ENCODE peak calls at places on chromosomes 4 and X, in eight cellular contexts. Q is IMR-90, H is ascending aorta, L is AG09319, X is GM12865, F is HFF-Myc, Z is lower leg skin, S is HFFc6. R is an unnamed sample.

GRCh38 chr4:75037253-75037652 is 104.3 kb downstream of the PARM1 start:
- DNase-seq in L (no peak), X (peak; percentile 3), S (no peak), F (no peak), Q (no peak), H (no peak), Z (no peak), R (no peak)

GRCh38 chr4:140281828-140282227 is 91.6 kb upstream of the SCOC start:
- DNase-seq in F (no peak), X (no peak), Q (peak; percentile 22), L (no peak), H (no peak), S (peak; percentile 8), Z (no peak), R (no peak)

GRCh38 chr4:74948279-74948678 is 15.4 kb downstream of the PARM1 start:
- DNase-seq in H (no peak), X (no peak), Z (no peak), L (no peak), S (no peak), Q (no peak), F (no peak), R (no peak)

GRCh38 chrX:131752493-131753198 is 208.8 kb downstream of the OR13H1 start:
- DNase-seq in L (peak; percentile 78), Z (no peak), X (no peak), Q (peak; percentile 88), H (peak; percentile 30), F (no peak), S (no peak), R (no peak)

GRCh38 chr4:7358100-7358735 is 76.5 kb downstream of the PSAPL1 start:
- DNase-seq in L (peak; percentile 52), F (peak; percentile 61), H (no peak), Z (peak; percentile 50), S (peak; percentile 84), Q (peak; percentile 93), X (no peak), R (no peak)

GRCh38 chr4:124151031-124151430 is 561.5 kb downstream of the ANKRD50 start:
- DNase-seq in Q (no peak), S (no peak), Z (no peak), X (no peak), H (no peak), F (no peak), L (no peak), R (no peak)

GRCh38 chrX:123487674-123488073 is 245.2 kb downstream of the THOC2 start:
- DNase-seq in F (no peak), X (no peak), S (no peak), Q (no peak), Z (no peak), L (no peak), H (no peak), R (no peak)

GRCh38 chrX:111402378-111402777 is 9.6 kb downstream of the DCX start:
- DNase-seq in Z (no peak), H (no peak), F (no peak), Q (no peak), S (no peak), X (no peak), L (no peak), R (no peak)

GRCh38 chr4:184596617-184597185 is 52.5 kb downstream of the CASP3 start:
- DNase-seq in H (no peak), X (no peak), Q (no peak), F (no peak), L (no peak), S (no peak), Z (no peak), R (no peak)

GRCh38 chr4:122541996-122542395 is 78.9 kb downstream of the IL21 start:
- DNase-seq in X (no peak), F (no peak), H (no peak), Q (no peak), Z (no peak), L (no peak), S (no peak), R (no peak)

GRCh38 chr4:14165253-14165942 is 537.9 kb upstream of the BOD1L1 start:
- DNase-seq in L (no peak), F (no peak), Q (no peak), S (no peak), H (no peak), X (peak; percentile 82), Z (peak; percentile 21), R (no peak)

GRCh38 chr4:108700358-108700757 is 50.0 kb downstream of the OSTC start:
- DNase-seq in H (no peak), Q (peak; percentile 10), F (peak; percentile 52), Z (no peak), X (no peak), S (peak; percentile 5), L (peak; percentile 22), R (no peak)

GRCh38 chr4:94931626-94932025 is 173.9 kb downstream of the BMPR1B start:
- DNase-seq in H (no peak), X (no peak), Z (no peak), L (no peak), S (no peak), Q (no peak), F (no peak), R (no peak)

GRCh38 chr4:9938933-9939332 is 82.4 kb downstream of the SLC2A9 start:
- DNase-seq in S (no peak), X (no peak), L (no peak), Q (no peak), Z (no peak), H (no peak), F (no peak), R (no peak)

GRCh38 chr4:80529021-80529420 is 193.5 kb downstream of the CFAP299 start:
- DNase-seq in F (no peak), L (no peak), Z (no peak), X (no peak), H (no peak), Q (peak; percentile 61), S (no peak), R (no peak)

GRCh38 chrX:72295745-72296144 is 10.0 kb downstream of the CITED1 start:
- DNase-seq in L (no peak), F (no peak), S (no peak), Z (no peak), H (no peak), X (no peak), Q (no peak), R (no peak)

GRCh38 chr4:112516076-112516385 is at the start of gene NEUROG2:
- DNase-seq in Q (no peak), L (no peak), S (no peak), X (no peak), Z (no peak), H (no peak), F (no peak), R (no peak)

GRCh38 chr4:146520894-146521542 is 722 bp downstream of the SLC10A7 start:
- DNase-seq in H (no peak), F (no peak), Z (peak; percentile 16), Q (peak; percentile 63), S (peak; percentile 56), L (peak; percentile 20), X (peak; percentile 75), R (no peak)

GRCh38 chrX:20066968-20067708 is 49.6 kb downstream of the MAP7D2 start:
- DNase-seq in S (peak; percentile 43), F (peak; percentile 12), H (no peak), Q (peak; percentile 70), X (peak; percentile 63), Z (no peak), L (peak; percentile 10), R (peak; percentile 24)

GRCh38 chrX:22037911-22038537 is 5.9 kb downstream of the PHEX start:
- DNase-seq in S (no peak), Z (no peak), H (no peak), X (no peak), F (no peak), L (no peak), Q (no peak), R (no peak)

GRCh38 chr4:148445071-148445902 is 3.1 kb upstream of the NR3C2 start:
- DNase-seq in X (peak; percentile 45), Z (peak; percentile 25), F (no peak), Q (no peak), L (no peak), S (no peak), H (no peak), R (no peak)

GRCh38 chrX:38435130-38435529 is 82.7 kb downstream of the OTC start:
- DNase-seq in Z (no peak), F (no peak), H (no peak), X (no peak), S (no peak), Q (no peak), L (no peak), R (no peak)

GRCh38 chrX:1883772-1884171 is 268.9 kb downstream of the ASMT start:
- DNase-seq in H (no peak), F (no peak), L (no peak), Q (no peak), X (no peak), Z (no peak), S (no peak), R (no peak)

GRCh38 chr4:80125252-80126177 is 52.5 kb upstream of the ANTXR2 start:
- DNase-seq in L (no peak), H (no peak), Q (peak; percentile 50), Z (no peak), S (peak; percentile 33), F (peak; percentile 16), X (peak; percentile 45), R (no peak)

GRCh38 chr4:13543648-13544555 is at the start of gene NKX3-2:
- DNase-seq in Z (no peak), Q (peak; percentile 20), S (no peak), F (no peak), X (no peak), H (no peak), L (no peak), R (no peak)

GRCh38 chrX:100935767-100936166 is 7.0 kb upstream of the XKRX start:
- DNase-seq in S (no peak), L (no peak), Z (no peak), F (no peak), Q (no peak), H (no peak), X (no peak), R (no peak)
- TF ChIP-seq CTCF in S (no peak), L (no peak), Z (no peak), F (no peak), Q (no peak), H (no peak), X (no peak), R (no peak)

GRCh38 chr4:180587379-180587778 is 1655.8 kb upstream of the TENM3 start:
- DNase-seq in Q (no peak), Z (no peak), S (no peak), F (no peak), H (no peak), X (no peak), L (no peak), R (no peak)
- TF ChIP-seq CTCF in Q (no peak), Z (no peak), S (no peak), F (no peak), H (no peak), X (no peak), L (no peak), R (peak; percentile 23)

GRCh38 chr4:54840992-54841768 is 183.4 kb downstream of the KIT start:
- DNase-seq in H (no peak), X (peak; percentile 18), Q (peak; percentile 2), F (no peak), S (peak; percentile 46), L (no peak), Z (no peak), R (no peak)
- TF ChIP-seq CTCF in H (peak; percentile 21), X (no peak), Q (peak; percentile 29), F (peak; percentile 27), S (peak; percentile 52), L (peak; percentile 21), Z (no peak), R (no peak)

DNA sequence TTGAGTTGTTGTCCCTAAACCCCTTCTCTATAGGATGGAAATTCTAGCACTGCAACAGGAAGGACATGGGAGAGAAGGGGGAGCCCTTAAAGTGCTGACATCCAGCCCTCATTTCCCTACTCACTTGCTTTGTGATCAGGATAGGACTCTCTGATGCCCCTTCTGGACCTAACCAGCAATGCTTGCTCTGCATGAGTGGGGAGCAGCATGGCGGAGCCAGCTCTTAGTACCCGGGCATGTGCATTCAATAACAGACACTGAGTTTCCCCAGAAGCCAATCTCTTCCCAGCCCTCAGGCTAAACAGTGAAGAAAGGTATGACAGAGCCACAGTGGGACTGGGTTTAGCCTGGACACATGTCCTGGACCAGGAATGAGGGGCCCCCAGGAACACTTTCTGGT is 14.0 kb downstream of the SOD3 start:
- DNase-seq in Z (no peak), S (no peak), H (no peak), L (no peak), F (no peak), X (peak; percentile 9), Q (no peak), R (no peak)
- TF ChIP-seq CTCF in Z (no peak), S (peak; percentile 33), H (no peak), L (no peak), F (peak; percentile 35), X (peak; percentile 8), Q (no peak), R (no peak)